ENCODE peak calls at places on chromosomes 7 and 10, in eight cellular contexts. One of them, this sample, is unnamed.

GRCh38 chr10:19745672-19746071 is 70.6 kb upstream of the PLXDC2 start:
- DNase-seq in prostate gland: no peak
- DNase-seq in left ventricle myocardium inferior: no peak
- DNase-seq in tibial artery: no peak
- DNase-seq in upper lobe of right lung: no peak
- DNase-seq in naive thymus-derived CD4-positive, alpha-beta T cell: no peak
- DNase-seq in CD8-positive, alpha-beta memory T cell: no peak
- DNase-seq in CD8-positive, alpha-beta T cell: no peak
- DNase-seq in this sample: no peak

GRCh38 chr7:35334511-35334910 is 80.6 kb upstream of the TBX20 start:
- DNase-seq in upper lobe of right lung: no peak
- DNase-seq in CD8-positive, alpha-beta memory T cell: no peak
- DNase-seq in tibial artery: no peak
- DNase-seq in prostate gland: no peak
- DNase-seq in left ventricle myocardium inferior: no peak
- DNase-seq in naive thymus-derived CD4-positive, alpha-beta T cell: no peak
- DNase-seq in CD8-positive, alpha-beta T cell: no peak
- DNase-seq in this sample: no peak

GRCh38 chr7:128809363-128809762 is 17.6 kb downstream of the CCDC136 start:
- DNase-seq in prostate gland: no peak
- DNase-seq in naive thymus-derived CD4-positive, alpha-beta T cell: no peak
- DNase-seq in CD8-positive, alpha-beta T cell: no peak
- DNase-seq in left ventricle myocardium inferior: no peak
- DNase-seq in upper lobe of right lung: no peak
- DNase-seq in CD8-positive, alpha-beta memory T cell: no peak
- DNase-seq in tibial artery: no peak
- DNase-seq in this sample: no peak

GRCh38 chr7:7857143-7857583 is 111.4 kb upstream of the GLCCI1 start:
- DNase-seq in CD8-positive, alpha-beta memory T cell: no peak
- DNase-seq in left ventricle myocardium inferior: no peak
- DNase-seq in tibial artery: no peak
- DNase-seq in upper lobe of right lung: no peak
- DNase-seq in prostate gland: no peak
- DNase-seq in naive thymus-derived CD4-positive, alpha-beta T cell: no peak
- DNase-seq in CD8-positive, alpha-beta T cell: no peak
- DNase-seq in this sample: no peak

GRCh38 chr7:150404172-150404784 is 25.1 kb downstream of the ZNF775 start:
- DNase-seq in tibial artery: no peak
- DNase-seq in prostate gland: no peak
- DNase-seq in naive thymus-derived CD4-positive, alpha-beta T cell: peak; percentile 23
- DNase-seq in left ventricle myocardium inferior: no peak
- DNase-seq in CD8-positive, alpha-beta T cell: no peak
- DNase-seq in upper lobe of right lung: no peak
- DNase-seq in CD8-positive, alpha-beta memory T cell: peak; percentile 18
- DNase-seq in this sample: no peak

GRCh38 chr10:35575640-35576039 is 29.5 kb upstream of the GJD4 start:
- DNase-seq in tibial artery: no peak
- DNase-seq in left ventricle myocardium inferior: no peak
- DNase-seq in CD8-positive, alpha-beta memory T cell: no peak
- DNase-seq in prostate gland: no peak
- DNase-seq in upper lobe of right lung: no peak
- DNase-seq in naive thymus-derived CD4-positive, alpha-beta T cell: no peak
- DNase-seq in CD8-positive, alpha-beta T cell: no peak
- DNase-seq in this sample: no peak

GRCh38 chr7:1666251-1666778 is 3.8 kb upstream of the ELFN1 start:
- DNase-seq in left ventricle myocardium inferior: no peak
- DNase-seq in CD8-positive, alpha-beta T cell: no peak
- DNase-seq in naive thymus-derived CD4-positive, alpha-beta T cell: no peak
- DNase-seq in prostate gland: no peak
- DNase-seq in tibial artery: no peak
- DNase-seq in CD8-positive, alpha-beta memory T cell: no peak
- DNase-seq in upper lobe of right lung: peak; percentile 64
- DNase-seq in this sample: no peak

GRCh38 chr10:124743188-124744046 is 761 bp downstream of the FAM53B start:
- DNase-seq in left ventricle myocardium inferior: no peak
- DNase-seq in prostate gland: no peak
- DNase-seq in CD8-positive, alpha-beta memory T cell: no peak
- DNase-seq in CD8-positive, alpha-beta T cell: peak; percentile 61
- DNase-seq in upper lobe of right lung: peak; percentile 82
- DNase-seq in tibial artery: no peak
- DNase-seq in naive thymus-derived CD4-positive, alpha-beta T cell: no peak
- DNase-seq in this sample: no peak

GRCh38 chr7:82294258-82294855 is 149.2 kb downstream of the CACNA2D1 start:
- DNase-seq in upper lobe of right lung: no peak
- DNase-seq in prostate gland: no peak
- DNase-seq in CD8-positive, alpha-beta memory T cell: no peak
- DNase-seq in left ventricle myocardium inferior: no peak
- DNase-seq in naive thymus-derived CD4-positive, alpha-beta T cell: no peak
- DNase-seq in CD8-positive, alpha-beta T cell: no peak
- DNase-seq in tibial artery: no peak
- DNase-seq in this sample: no peak

GRCh38 chr10:10792681-10793080 is 225.0 kb upstream of the CELF2 start:
- DNase-seq in tibial artery: no peak
- DNase-seq in naive thymus-derived CD4-positive, alpha-beta T cell: no peak
- DNase-seq in CD8-positive, alpha-beta memory T cell: no peak
- DNase-seq in prostate gland: no peak
- DNase-seq in left ventricle myocardium inferior: no peak
- DNase-seq in CD8-positive, alpha-beta T cell: no peak
- DNase-seq in upper lobe of right lung: no peak
- DNase-seq in this sample: no peak

GRCh38 chr10:33837736-33838135 is 503.3 kb upstream of the NRP1 start:
- DNase-seq in prostate gland: no peak
- DNase-seq in CD8-positive, alpha-beta memory T cell: no peak
- DNase-seq in tibial artery: no peak
- DNase-seq in naive thymus-derived CD4-positive, alpha-beta T cell: no peak
- DNase-seq in left ventricle myocardium inferior: no peak
- DNase-seq in CD8-positive, alpha-beta T cell: no peak
- DNase-seq in upper lobe of right lung: no peak
- DNase-seq in this sample: no peak

GRCh38 chr7:151315038-151315655 is 26.5 kb upstream of the NUB1 start:
- DNase-seq in upper lobe of right lung: no peak
- DNase-seq in prostate gland: peak; percentile 75
- DNase-seq in CD8-positive, alpha-beta T cell: peak; percentile 84
- DNase-seq in naive thymus-derived CD4-positive, alpha-beta T cell: peak; percentile 82
- DNase-seq in tibial artery: peak; percentile 73
- DNase-seq in left ventricle myocardium inferior: peak; percentile 38
- DNase-seq in CD8-positive, alpha-beta memory T cell: peak; percentile 78
- DNase-seq in this sample: peak; percentile 71

GRCh38 chr10:96072673-96073072 is 29.3 kb downstream of the CCNJ start:
- DNase-seq in left ventricle myocardium inferior: no peak
- DNase-seq in CD8-positive, alpha-beta memory T cell: no peak
- DNase-seq in naive thymus-derived CD4-positive, alpha-beta T cell: no peak
- DNase-seq in CD8-positive, alpha-beta T cell: no peak
- DNase-seq in upper lobe of right lung: no peak
- DNase-seq in prostate gland: no peak
- DNase-seq in tibial artery: no peak
- DNase-seq in this sample: no peak

GRCh38 chr10:1149793-1150637 is 93.8 kb downstream of the WDR37 start:
- DNase-seq in naive thymus-derived CD4-positive, alpha-beta T cell: no peak
- DNase-seq in left ventricle myocardium inferior: no peak
- DNase-seq in CD8-positive, alpha-beta T cell: no peak
- DNase-seq in upper lobe of right lung: peak; percentile 42
- DNase-seq in CD8-positive, alpha-beta memory T cell: no peak
- DNase-seq in prostate gland: no peak
- DNase-seq in tibial artery: peak; percentile 35
- DNase-seq in this sample: peak; percentile 28

DNA sequence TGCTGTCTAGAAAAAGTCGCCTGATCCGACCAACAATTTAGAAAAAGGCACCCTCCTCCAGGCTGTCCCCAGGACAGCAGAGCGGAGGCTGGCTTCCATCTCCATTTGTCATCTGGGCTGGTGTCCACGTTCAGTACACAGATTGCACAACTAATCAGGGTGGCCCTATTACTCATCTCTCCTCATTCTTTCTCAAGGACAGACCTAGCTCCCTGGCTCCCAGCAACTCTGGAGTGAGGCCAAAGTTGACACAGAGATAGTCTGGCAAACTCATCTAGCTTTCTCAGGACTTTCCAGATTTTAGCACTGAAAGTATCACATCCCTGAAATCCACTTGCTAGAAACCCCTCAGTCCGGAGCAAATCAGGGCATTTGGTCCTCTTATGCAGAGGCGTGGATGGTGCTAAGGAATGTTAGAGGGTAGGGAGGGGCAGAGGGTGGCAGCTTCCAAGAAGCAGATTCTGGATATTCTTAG is 75.1 kb downstream of the DNAH11 start:
- DNase-seq in prostate gland: peak; percentile 75
- DNase-seq in CD8-positive, alpha-beta T cell: no peak
- DNase-seq in tibial artery: peak; percentile 77
- DNase-seq in naive thymus-derived CD4-positive, alpha-beta T cell: no peak
- DNase-seq in CD8-positive, alpha-beta memory T cell: no peak
- DNase-seq in upper lobe of right lung: no peak
- DNase-seq in left ventricle myocardium inferior: peak; percentile 56
- DNase-seq in this sample: no peak
- H3K27ac ChIP-seq in prostate gland: no peak overlapping the region
- H3K27ac ChIP-seq in CD8-positive, alpha-beta T cell: no peak overlapping the region
- H3K27ac ChIP-seq in tibial artery: no peak overlapping the region
- H3K27ac ChIP-seq in naive thymus-derived CD4-positive, alpha-beta T cell: no peak overlapping the region
- H3K27ac ChIP-seq in CD8-positive, alpha-beta memory T cell: no peak overlapping the region
- H3K27ac ChIP-seq in upper lobe of right lung: peak overlapping the region; percentile 81
- H3K27ac ChIP-seq in left ventricle myocardium inferior: no peak overlapping the region
- H3K27ac ChIP-seq in this sample: no peak overlapping the region

DNA sequence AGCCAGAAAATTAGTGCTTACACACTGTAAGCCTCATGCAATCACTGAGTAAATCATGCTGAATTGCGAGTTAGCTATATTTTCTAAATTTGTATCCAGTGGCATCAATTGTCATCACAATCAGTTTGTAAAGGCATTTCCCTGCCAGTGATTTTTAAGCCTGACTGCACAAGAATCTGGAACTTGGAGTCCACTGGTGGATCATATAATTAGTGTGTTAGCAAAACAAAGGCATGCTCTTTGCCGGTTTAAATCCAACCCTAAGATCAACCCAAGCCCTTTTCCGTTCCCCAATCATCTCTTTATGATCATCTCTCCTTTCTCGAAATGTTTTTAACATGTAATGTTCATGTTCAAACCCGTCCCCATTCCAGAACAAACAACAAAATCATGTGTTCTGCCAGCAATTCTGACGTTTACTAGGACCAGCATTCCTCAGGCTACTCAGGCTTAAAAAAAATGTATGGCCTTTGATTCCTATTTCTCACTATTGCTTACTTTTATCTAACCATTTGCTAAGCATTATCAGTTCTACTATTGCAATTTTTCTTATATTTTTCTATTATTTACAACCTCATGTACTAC is 649.2 kb downstream of the SORCS1 start:
- DNase-seq in CD8-positive, alpha-beta memory T cell: no peak
- DNase-seq in CD8-positive, alpha-beta T cell: no peak
- DNase-seq in tibial artery: no peak
- DNase-seq in left ventricle myocardium inferior: no peak
- DNase-seq in upper lobe of right lung: no peak
- DNase-seq in naive thymus-derived CD4-positive, alpha-beta T cell: no peak
- DNase-seq in prostate gland: peak; percentile 8
- DNase-seq in this sample: no peak
- H3K4me3 ChIP-seq in CD8-positive, alpha-beta memory T cell: no peak overlapping the region
- H3K4me3 ChIP-seq in CD8-positive, alpha-beta T cell: no peak overlapping the region
- H3K4me3 ChIP-seq in tibial artery: no peak overlapping the region
- H3K4me3 ChIP-seq in left ventricle myocardium inferior: no peak overlapping the region
- H3K4me3 ChIP-seq in upper lobe of right lung: no peak overlapping the region
- H3K4me3 ChIP-seq in naive thymus-derived CD4-positive, alpha-beta T cell: no peak overlapping the region
- H3K4me3 ChIP-seq in prostate gland: no peak overlapping the region
- H3K4me3 ChIP-seq in this sample: no peak overlapping the region

DNA sequence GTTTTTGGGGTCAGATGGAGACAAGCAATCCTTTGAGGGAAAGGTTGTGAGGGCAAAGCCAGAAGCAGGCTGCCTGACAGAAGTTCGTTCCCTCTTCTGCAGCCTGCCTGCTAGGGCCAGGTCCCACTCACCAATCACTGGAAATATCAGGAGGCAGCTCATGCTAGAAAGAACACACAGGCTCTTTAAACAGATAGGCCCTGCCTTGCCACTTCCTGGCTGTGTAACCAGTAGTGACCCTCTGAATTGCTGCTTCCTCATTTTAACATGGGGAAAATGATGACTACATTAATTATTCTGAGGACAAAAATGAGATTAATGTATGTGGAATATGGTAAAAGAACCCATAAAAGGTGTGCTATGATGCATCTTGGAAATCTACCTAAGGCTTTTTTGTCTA is 50.5 kb upstream of the MRLN start:
- DNase-seq in naive thymus-derived CD4-positive, alpha-beta T cell: no peak
- DNase-seq in tibial artery: no peak
- DNase-seq in left ventricle myocardium inferior: no peak
- DNase-seq in prostate gland: no peak
- DNase-seq in CD8-positive, alpha-beta memory T cell: no peak
- DNase-seq in upper lobe of right lung: no peak
- DNase-seq in CD8-positive, alpha-beta T cell: no peak
- DNase-seq in this sample: no peak
- H3K36me3 ChIP-seq in naive thymus-derived CD4-positive, alpha-beta T cell: peaks cover 3% of the 10 kb centered on the region
- H3K36me3 ChIP-seq in tibial artery: peaks cover 52% of the 10 kb centered on the region
- H3K36me3 ChIP-seq in left ventricle myocardium inferior: peaks cover 80% of the 10 kb centered on the region
- H3K36me3 ChIP-seq in prostate gland: no peaks in the 10 kb centered on the region
- H3K36me3 ChIP-seq in CD8-positive, alpha-beta memory T cell: peaks cover 32% of the 10 kb centered on the region
- H3K36me3 ChIP-seq in upper lobe of right lung: peaks cover 67% of the 10 kb centered on the region
- H3K36me3 ChIP-seq in CD8-positive, alpha-beta T cell: peaks cover 47% of the 10 kb centered on the region
- H3K36me3 ChIP-seq in this sample: peaks cover 40% of the 10 kb centered on the region

DNA sequence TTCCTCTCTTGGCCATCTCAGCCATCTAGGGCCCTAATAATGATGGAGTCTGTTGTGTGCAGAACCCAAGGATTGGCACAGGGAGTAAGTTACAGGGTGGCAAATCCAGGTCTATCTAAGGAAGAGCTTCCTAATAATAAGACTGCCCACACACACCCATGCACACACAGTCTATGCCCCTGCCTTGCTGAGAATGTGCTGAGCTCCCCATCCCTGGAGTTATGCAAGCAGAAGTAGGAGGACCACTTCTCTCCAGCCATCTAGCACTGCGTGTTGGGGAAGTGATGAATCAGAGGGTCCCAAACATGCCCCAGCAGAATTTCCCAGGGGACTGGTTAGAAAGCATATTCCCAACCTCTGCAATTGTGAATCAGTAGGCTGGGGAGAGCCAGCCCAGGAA is 117.2 kb downstream of the CDH23 start:
- DNase-seq in left ventricle myocardium inferior: no peak
- DNase-seq in tibial artery: no peak
- DNase-seq in CD8-positive, alpha-beta memory T cell: no peak
- DNase-seq in prostate gland: no peak
- DNase-seq in CD8-positive, alpha-beta T cell: no peak
- DNase-seq in upper lobe of right lung: no peak
- DNase-seq in naive thymus-derived CD4-positive, alpha-beta T cell: no peak
- DNase-seq in this sample: no peak
- H3K27ac ChIP-seq in left ventricle myocardium inferior: no peak overlapping the region
- H3K27ac ChIP-seq in tibial artery: no peak overlapping the region
- H3K27ac ChIP-seq in CD8-positive, alpha-beta memory T cell: no peak overlapping the region
- H3K27ac ChIP-seq in prostate gland: peak overlapping the region; percentile 60
- H3K27ac ChIP-seq in CD8-positive, alpha-beta T cell: no peak overlapping the region
- H3K27ac ChIP-seq in upper lobe of right lung: no peak overlapping the region
- H3K27ac ChIP-seq in naive thymus-derived CD4-positive, alpha-beta T cell: no peak overlapping the region
- H3K27ac ChIP-seq in this sample: no peak overlapping the region

GRCh38 chr7:41996381-41997035 is 240.5 kb downstream of the GLI3 start:
- DNase-seq in tibial artery: no peak
- DNase-seq in CD8-positive, alpha-beta memory T cell: no peak
- DNase-seq in prostate gland: no peak
- DNase-seq in CD8-positive, alpha-beta T cell: no peak
- DNase-seq in upper lobe of right lung: no peak
- DNase-seq in left ventricle myocardium inferior: no peak
- DNase-seq in naive thymus-derived CD4-positive, alpha-beta T cell: no peak
- DNase-seq in this sample: no peak
- H3K4me3 ChIP-seq in tibial artery: no peak overlapping the region
- H3K4me3 ChIP-seq in CD8-positive, alpha-beta memory T cell: no peak overlapping the region
- H3K4me3 ChIP-seq in prostate gland: no peak overlapping the region
- H3K4me3 ChIP-seq in CD8-positive, alpha-beta T cell: no peak overlapping the region
- H3K4me3 ChIP-seq in upper lobe of right lung: no peak overlapping the region
- H3K4me3 ChIP-seq in left ventricle myocardium inferior: no peak overlapping the region
- H3K4me3 ChIP-seq in naive thymus-derived CD4-positive, alpha-beta T cell: no peak overlapping the region
- H3K4me3 ChIP-seq in this sample: no peak overlapping the region